ENCODE peak calls at places on chromosomes 3 and 15, in five cellular contexts. O is upper lobe of right lung; M is CD8-positive, alpha-beta T cell; J is uterus; P is GM06990. G is an unnamed sample. For H3K36me3, the result is how much of the 10 kb centered on the place peaks cover.

GRCh38 chr15:89002281-89002761 is 85.9 kb upstream of the ABHD2 start:
- DNase-seq in J (no peak), P (no peak), O (peak), M (no peak), G (no peak)

GRCh38 chr3:171959532-171960044 is 79.8 kb upstream of the FNDC3B start:
- DNase-seq in J (no peak), O (no peak), M (no peak), P (no peak), G (no peak)

GRCh38 chr3:53796161-53796560 is 50.1 kb downstream of the CHDH start:
- DNase-seq in O (peak), M (no peak), P (no peak), J (no peak), G (peak)

GRCh38 chr3:47283193-47283537 is 421 bp downstream of the KLHL18 start:
- DNase-seq in J (no peak), P (peak), M (peak), O (no peak), G (peak)

GRCh38 chr3:129087138-129087702 is 26.6 kb downstream of the GP9 start:
- DNase-seq in O (no peak), M (no peak), J (peak), P (no peak), G (no peak)

GRCh38 chr3:183275418-183275817 is 22.4 kb downstream of the B3GNT5 start:
- DNase-seq in J (no peak), P (no peak), O (no peak), M (no peak), G (no peak)

GRCh38 chr15:36370735-36371115 is 208.7 kb upstream of the CDIN1 start:
- DNase-seq in O (no peak), P (no peak), J (no peak), M (no peak), G (no peak)

GRCh38 chr15:90367578-90367977 is 15.5 kb downstream of the ZNF774 start:
- DNase-seq in J (no peak), M (no peak), P (no peak), O (no peak), G (no peak)

GRCh38 chr3:154779571-154779970 is 300.5 kb upstream of the MME start:
- DNase-seq in J (no peak), M (no peak), P (no peak), O (no peak), G (no peak)

GRCh38 chr3:129560931-129561594 is 18.1 kb downstream of the H1-8 start:
- DNase-seq in J (peak), O (peak), P (no peak), M (no peak), G (peak)

GRCh38 chr3:177300039-177300833 is 103.0 kb upstream of the TBL1XR1 start:
- DNase-seq in P (no peak), M (no peak), J (no peak), O (no peak), G (peak)

GRCh38 chr3:113560845-113561623 is 28.7 kb downstream of the SIDT1 start:
- DNase-seq in M (no peak), P (no peak), O (no peak), J (no peak), G (no peak)

GRCh38 chr15:67824900-67825879 is at the start of gene SKOR1:
- DNase-seq in J (no peak), O (peak), M (no peak), P (no peak), G (no peak)

GRCh38 chr3:126113733-126114132 is 29.8 kb upstream of the SLC41A3 start:
- DNase-seq in M (no peak), O (no peak), P (no peak), J (no peak), G (no peak)

GRCh38 chr15:46014532-46014931 is 379.7 kb downstream of the SQOR start:
- DNase-seq in O (no peak), P (no peak), J (no peak), M (no peak), G (no peak)

GRCh38 chr15:74780983-74781672 is 752 bp upstream of the CSK start:
- DNase-seq in P (peak), J (no peak), O (no peak), M (no peak), G (no peak)

GRCh38 chr3:99128205-99128604 is 226.7 kb upstream of the DCBLD2 start:
- DNase-seq in P (no peak), M (no peak), O (no peak), J (no peak), G (no peak)

GRCh38 chr3:146682176-146682575 is 77.0 kb upstream of the PLSCR5 start:
- DNase-seq in O (no peak), P (no peak), M (no peak), J (no peak), G (no peak)

GRCh38 chr3:122955916-122956684 is 71.5 kb downstream of the SEMA5B start:
- DNase-seq in P (no peak), O (no peak), J (no peak), M (no peak), G (no peak)

GRCh38 chr3:134795776-134796312 is 784 bp downstream of the EPHB1 start:
- DNase-seq in J (no peak), P (no peak), M (no peak), O (no peak), G (peak)

GRCh38 chr3:125150525-125151436 is 61.8 kb downstream of the SLC12A8 start:
- DNase-seq in J (no peak), M (peak), P (no peak), O (no peak), G (peak)

GRCh38 chr3:60142009-60142408 is 1092.2 kb upstream of the CFAP20DC start:
- DNase-seq in J (no peak), M (no peak), O (no peak), P (no peak), G (no peak)

GRCh38 chr3:48130321-48130881 is 57.8 kb downstream of the CDC25A start:
- DNase-seq in O (peak), M (no peak), P (no peak), J (peak), G (peak)

GRCh38 chr3:132721479-132722164 is 587 bp downstream of the NPHP3 start:
- DNase-seq in J (peak), M (no peak), P (peak), O (peak), G (peak)

GRCh38 chr3:154334973-154335420 is 10.7 kb upstream of the DHX36 start:
- DNase-seq in J (no peak), O (no peak), M (no peak), P (no peak), G (no peak)

GRCh38 chr3:167162083-167162482 is 218.0 kb downstream of the ZBBX start:
- DNase-seq in O (no peak), J (no peak), M (no peak), P (no peak), G (no peak)

GRCh38 chr3:179071569-179072397 is at the start of gene ZMAT3:
- DNase-seq in O (peak), J (peak), P (peak), M (peak), G (peak)

GRCh38 chr15:76346666-76347506 is 10.3 kb downstream of the ISL2 start:
- DNase-seq in O (peak), M (no peak), J (no peak), P (no peak), G (no peak)

GRCh38 chr15:76347507-76348055 is 11.0 kb downstream of the ISL2 start:
- DNase-seq in O (no peak), P (no peak), J (no peak), M (no peak), G (no peak)

GRCh38 chr15:76343313-76343996 is 6.9 kb downstream of the ISL2 start:
- DNase-seq in O (no peak), P (no peak), J (no peak), M (no peak), G (no peak)

GRCh38 chr15:76345880-76346665 is 9.5 kb downstream of the ISL2 start:
- DNase-seq in P (peak), J (no peak), O (peak), M (no peak), G (no peak)

DNA sequence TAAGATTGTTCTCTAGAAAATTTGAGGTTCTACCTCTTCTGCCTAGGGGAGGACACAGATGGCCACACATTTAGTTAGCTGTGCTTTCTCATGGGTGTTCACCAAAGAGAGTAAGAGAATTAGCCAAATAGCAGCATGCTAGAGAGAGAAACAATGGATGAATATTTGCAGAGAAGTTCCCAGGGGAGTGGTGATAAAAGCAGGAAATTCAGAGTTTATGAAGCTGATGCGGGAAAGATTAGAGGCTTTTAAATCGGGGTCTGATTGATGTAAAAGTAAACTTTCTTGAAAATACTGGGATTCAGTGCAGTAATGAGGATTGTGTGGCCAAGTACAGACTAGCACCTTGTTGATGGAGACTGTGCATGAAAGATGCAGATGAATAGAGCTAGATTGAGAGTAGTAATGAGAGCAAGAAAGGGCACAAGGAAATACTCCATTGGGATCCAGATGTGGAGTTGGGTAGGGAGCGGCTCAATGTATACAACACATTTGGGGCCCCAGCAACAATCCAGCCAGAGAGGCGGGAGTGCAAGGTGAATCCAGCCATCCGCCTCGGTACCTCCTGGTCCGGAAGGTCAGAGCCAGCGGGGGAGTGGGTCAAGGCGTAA is 8.8 kb downstream of the ISL2 start:
- DNase-seq in M (no peak), J (no peak), O (no peak), P (no peak), G (no peak)
- H3K4me3 ChIP-seq in M (no peak), J (no peak), O (no peak), P (no peak), G (no peak)

GRCh38 chr15:75867428-75867827 is 24.2 kb downstream of the UBE2Q2 start:
- DNase-seq in P (peak), M (no peak), O (no peak), J (no peak), G (no peak)

GRCh38 chr15:75862796-75863195 is 19.5 kb downstream of the UBE2Q2 start:
- DNase-seq in J (no peak), P (no peak), O (no peak), M (no peak), G (no peak)

GRCh38 chr15:75861750-75862402 is 18.6 kb downstream of the UBE2Q2 start:
- DNase-seq in O (no peak), M (no peak), J (no peak), P (no peak), G (no peak)

GRCh38 chr15:75866916-75867315 is 23.7 kb downstream of the UBE2Q2 start:
- DNase-seq in P (no peak), J (no peak), M (no peak), O (no peak), G (no peak)

DNA sequence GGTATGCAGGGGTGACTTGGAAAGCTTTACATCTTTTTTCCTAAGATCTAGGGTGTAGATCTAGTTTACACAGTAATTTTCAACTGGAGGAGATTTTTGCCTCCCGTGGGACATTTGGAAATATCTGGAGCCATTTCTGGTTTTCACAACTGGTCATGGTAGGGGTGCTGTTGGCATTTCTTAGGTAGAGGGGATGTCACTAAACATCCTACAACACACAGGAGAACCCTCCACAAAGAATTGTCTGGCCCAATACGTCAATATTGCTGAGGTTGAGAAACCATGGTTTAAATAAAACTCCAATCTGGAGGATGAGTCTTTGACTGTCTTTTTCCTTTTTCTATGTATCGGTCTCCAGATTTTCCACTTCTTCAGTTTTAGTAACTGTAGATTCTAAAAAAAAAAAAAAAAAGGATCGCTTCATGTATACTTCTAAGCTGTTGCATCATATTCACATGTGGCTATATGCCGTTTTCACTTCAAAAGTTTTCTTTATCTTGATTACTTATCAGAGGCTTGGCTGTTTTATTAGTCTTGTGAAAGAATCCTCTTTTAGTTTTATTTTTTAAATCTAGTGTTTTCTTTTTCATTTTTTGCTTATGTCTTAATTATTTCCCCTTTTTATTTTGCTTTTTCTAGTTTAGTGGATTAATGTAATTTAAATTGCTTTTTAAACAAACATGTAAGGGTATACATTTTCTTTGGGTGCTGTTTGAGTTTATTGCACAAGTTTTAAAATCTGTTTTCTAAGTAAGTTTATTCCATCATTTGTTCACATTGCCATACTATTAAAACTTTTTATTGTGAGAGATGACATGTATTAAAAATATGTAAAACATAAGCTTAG is 21.2 kb downstream of the UBE2Q2 start:
- DNase-seq in J (no peak), P (no peak), M (no peak), O (no peak), G (no peak)
- H3K36me3 ChIP-seq in J (under half), P (under half), M (under half), O (under half), G (under half)

DNA sequence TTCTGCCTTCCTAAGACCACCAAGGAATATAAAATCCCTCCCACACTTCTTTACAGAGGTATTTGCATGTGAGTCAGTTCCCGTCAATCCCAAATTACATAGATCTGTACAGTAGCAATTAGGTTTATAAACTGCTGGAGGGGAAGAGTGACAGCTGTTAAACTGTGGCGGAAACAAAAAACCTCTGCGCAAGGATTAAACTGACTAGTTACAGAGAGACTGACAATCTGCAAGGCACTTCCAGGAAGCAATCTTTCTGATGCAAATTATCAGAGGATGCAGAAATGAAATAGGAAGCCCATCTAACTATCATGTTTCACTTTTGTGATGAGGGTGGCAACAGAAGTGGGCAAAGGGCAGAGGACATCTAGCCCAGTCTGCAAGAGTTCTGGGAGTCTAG is 150.4 kb downstream of the RTP4 start:
- DNase-seq in M (no peak), J (no peak), O (no peak), P (no peak), G (no peak)
- TF ChIP-seq CTCF in M (no peak), J (no peak), O (no peak), P (no peak), G (no peak)

DNA sequence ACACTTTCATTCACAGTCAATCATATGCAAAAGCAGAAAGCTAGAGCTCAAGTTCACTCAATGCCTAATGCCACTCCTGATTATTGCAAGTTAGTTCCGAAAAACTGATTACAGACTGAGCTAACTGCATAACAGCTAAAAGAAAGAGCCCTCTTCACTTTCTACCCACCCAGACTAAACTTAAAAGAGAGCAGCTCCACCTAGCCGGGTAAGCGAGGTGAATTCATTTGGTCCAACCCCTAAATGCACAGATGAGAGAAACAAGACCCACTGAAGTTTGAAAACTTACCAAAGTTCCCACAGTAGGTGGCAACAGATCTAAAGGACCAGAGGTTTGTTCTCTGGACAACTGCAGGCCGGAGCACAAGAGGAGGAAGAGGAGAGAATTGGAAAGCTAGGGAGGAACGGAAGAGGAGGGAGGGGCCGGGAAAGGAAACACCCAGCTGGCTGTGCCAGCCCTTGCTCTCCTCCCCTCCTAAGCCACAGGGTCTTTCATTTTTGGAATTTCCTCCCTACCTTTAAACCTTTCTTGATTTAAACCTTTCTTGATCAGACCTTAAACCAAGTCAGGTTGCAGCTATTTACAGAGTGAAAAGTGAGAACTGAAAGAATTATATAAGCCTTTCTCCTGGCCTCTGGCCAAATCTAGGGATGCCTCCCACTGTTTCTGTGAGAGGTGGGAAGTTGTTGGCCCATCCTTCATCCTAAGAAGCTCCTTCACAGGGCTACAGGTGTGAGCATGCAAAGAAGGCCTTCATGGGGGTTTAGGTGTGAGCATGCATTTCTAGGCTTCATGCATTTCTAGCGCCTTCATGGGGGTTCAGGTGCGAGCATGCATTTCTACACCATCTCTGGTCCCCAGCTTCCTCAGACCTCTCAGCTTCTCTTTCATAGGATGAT is 114.7 kb upstream of the LMOD3 start:
- DNase-seq in M (no peak), J (no peak), P (no peak), O (no peak), G (no peak)
- H3K4me3 ChIP-seq in M (no peak), J (no peak), P (no peak), O (peak), G (no peak)